ENCODE peak calls at places on chromosomes 1 and 21, in five cellular contexts. P is activated CD4-positive, alpha-beta T cell treated with anti-CD3 and anti-CD28 coated beads, Interleukin-2, amount 50 U/mL, for 1 hour; F is HT1080; D is kidney epithelial cell; E is CD4-positive, alpha-beta T cell. T is an unnamed sample.

GRCh38 chr1:1291611-1292441 is 11.6 kb downstream of the SCNN1D start:
- DNase-seq in P (peak), F (peak), D (peak), E (peak), T (peak)

GRCh38 chr1:227896710-227897655 is 50.7 kb downstream of the WNT9A start:
- DNase-seq in P (no peak), F (no peak), D (no peak), E (no peak), T (no peak)

GRCh38 chr1:88936760-88937342 is 45.5 kb upstream of the GTF2B start:
- DNase-seq in P (no peak), F (no peak), D (no peak), E (no peak), T (no peak)

GRCh38 chr1:101959456-101959855 is 37.3 kb downstream of the OLFM3 start:
- DNase-seq in P (no peak), F (peak), D (no peak), E (no peak), T (no peak)

GRCh38 chr1:56202186-56202585 is 377.2 kb downstream of the PLPP3 start:
- DNase-seq in P (no peak), F (no peak), D (no peak), E (no peak), T (peak)

GRCh38 chr1:110337704-110338199 is 1.4 kb upstream of the RBM15 start:
- DNase-seq in P (peak), F (no peak), D (no peak), E (peak), T (peak)

GRCh38 chr21:37044643-37045042 is 28.2 kb downstream of the PIGP start:
- DNase-seq in P (no peak), F (no peak), D (no peak), E (no peak), T (no peak)

GRCh38 chr1:5725406-5725805 is 266.8 kb downstream of the NPHP4 start:
- DNase-seq in P (no peak), F (no peak), D (no peak), E (no peak), T (no peak)

GRCh38 chr1:17075470-17076255 is 21.8 kb upstream of the SDHB start:
- DNase-seq in P (no peak), F (peak), D (no peak), E (no peak), T (peak)

GRCh38 chr21:21807598-21807903 is 809.3 kb downstream of the NCAM2 start:
- DNase-seq in P (no peak), F (no peak), D (no peak), E (no peak), T (no peak)

GRCh38 chr21:35606578-35606977 is 453.7 kb downstream of the SETD4 start:
- DNase-seq in P (no peak), F (no peak), D (no peak), E (no peak), T (no peak)

GRCh38 chr1:78830321-78830720 is 176.2 kb downstream of the ADGRL4 start:
- DNase-seq in P (no peak), F (no peak), D (no peak), E (no peak), T (no peak)

GRCh38 chr1:1307261-1307907 is 346 bp downstream of the ACAP3 start:
- DNase-seq in P (no peak), F (no peak), D (no peak), E (no peak), T (peak)

GRCh38 chr1:3068400-3069361 is at the start of gene PRDM16:
- DNase-seq in P (no peak), F (no peak), D (no peak), E (no peak), T (peak)

GRCh38 chr1:1960480-1961196 is 41.6 kb upstream of the TMEM52 start:
- DNase-seq in P (no peak), F (no peak), D (no peak), E (no peak), T (no peak)

GRCh38 chr1:110390692-110391232 is at the start of gene SLC16A4:
- DNase-seq in P (no peak), F (no peak), D (peak), E (no peak), T (peak)

GRCh38 chr1:183230403-183230802 is 44.3 kb downstream of the LAMC2 start:
- DNase-seq in P (no peak), F (peak), D (no peak), E (no peak), T (peak)

GRCh38 chr1:155729031-155729898 is 40.4 kb downstream of the DAP3 start:
- DNase-seq in P (peak), F (peak), D (peak), E (no peak), T (peak)

GRCh38 chr1:165241321-165241720 is 115.2 kb downstream of the LMX1A start:
- DNase-seq in P (no peak), F (no peak), D (no peak), E (no peak), T (no peak)

GRCh38 chr21:41763398-41763931 is 3.4 kb downstream of the RIPK4 start:
- DNase-seq in P (no peak), F (no peak), D (no peak), E (no peak), T (peak)

GRCh38 chr1:240092301-240093119 is 827 bp downstream of the FMN2 start:
- DNase-seq in P (no peak), F (peak), D (no peak), E (no peak), T (peak)

GRCh38 chr1:48859429-48859828 is 82.7 kb upstream of the BEND5 start:
- DNase-seq in P (no peak), F (peak), D (no peak), E (no peak), T (peak)

GRCh38 chr1:159817276-159818041 is 9.2 kb upstream of the SLAMF8 start:
- DNase-seq in P (no peak), F (peak), D (no peak), E (no peak), T (peak)

GRCh38 chr21:45523411-45524101 is 18.7 kb downstream of the SLC19A1 start:
- DNase-seq in P (no peak), F (no peak), D (no peak), E (no peak), T (no peak)

GRCh38 chr1:211577277-211577825 is 1.6 kb downstream of the SLC30A1 start:
- DNase-seq in P (no peak), F (no peak), D (no peak), E (no peak), T (peak)

GRCh38 chr1:226549094-226549936 is 751 bp downstream of the STUM start:
- DNase-seq in P (no peak), F (no peak), D (no peak), E (no peak), T (no peak)

GRCh38 chr1:202144510-202145324 is at the start of gene ARL8A:
- DNase-seq in P (peak), F (peak), D (no peak), E (peak), T (peak)

GRCh38 chr1:14742181-14742980 is 143.9 kb downstream of the KAZN start:
- DNase-seq in P (no peak), F (peak), D (peak), E (no peak), T (peak)

GRCh38 chr1:97334454-97334853 is 586.4 kb downstream of the DPYD start:
- DNase-seq in P (no peak), F (peak), D (peak), E (no peak), T (peak)

GRCh38 chr21:26124421-26124833 is 46.1 kb downstream of the APP start:
- DNase-seq in P (no peak), F (no peak), D (no peak), E (no peak), T (no peak)

GRCh38 chr1:94143809-94144176 is 22.8 kb upstream of the ABCA4 start:
- DNase-seq in P (no peak), F (no peak), D (no peak), E (no peak), T (no peak)

GRCh38 chr21:46116189-46116845 is 18.4 kb downstream of the COL6A2 start:
- DNase-seq in P (no peak), F (no peak), D (no peak), E (no peak), T (no peak)

GRCh38 chr1:39960461-39960958 is 5.6 kb downstream of the MFSD2A start:
- DNase-seq in P (peak), F (no peak), D (no peak), E (no peak), T (peak)

GRCh38 chr1:11948822-11949458 is 14.4 kb downstream of the PLOD1 start:
- DNase-seq in P (no peak), F (peak), D (no peak), E (no peak), T (no peak)

GRCh38 chr1:201028473-201028889 is 5.0 kb upstream of the KIF21B start:
- DNase-seq in P (no peak), F (no peak), D (no peak), E (no peak), T (peak)

GRCh38 chr1:226457307-226457712 is 49.4 kb upstream of the PARP1 start:
- DNase-seq in P (peak), F (peak), D (no peak), E (peak), T (no peak)

GRCh38 chr1:151158311-151158710 is 1.9 kb downstream of the TNFAIP8L2 start:
- DNase-seq in P (peak), F (no peak), D (no peak), E (no peak), T (no peak)

GRCh38 chr1:5934058-5934884 is 58.0 kb downstream of the NPHP4 start:
- DNase-seq in P (no peak), F (no peak), D (no peak), E (no peak), T (no peak)

GRCh38 chr1:15957221-15958090 is 18.4 kb downstream of the ZBTB17 start:
- DNase-seq in P (no peak), F (no peak), D (no peak), E (no peak), T (no peak)